ENCODE peak calls at places on chromosomes 3 and 15, in eight cellular contexts. C, K, U, O, H, D, X and V are unnamed samples.

GRCh38 chr15:71601038-71601869 is 209.1 kb upstream of the NR2E3 start:
- DNase-seq in C (no peak), K (no peak), U (no peak), O (no peak), H (no peak), D (no peak), X (no peak), V (no peak)

GRCh38 chr15:78933187-78934062 is 11.4 kb downstream of the CTSH start:
- DNase-seq in C (peak), K (no peak), U (no peak), O (no peak), H (no peak), D (no peak), X (no peak), V (no peak)

GRCh38 chr15:75904241-75904631 is 558 bp downstream of the FBXO22 start:
- DNase-seq in C (peak), K (peak), U (no peak), O (peak), H (peak), D (peak), X (peak), V (no peak)

GRCh38 chr3:102095383-102095782 is 246.1 kb downstream of the NFKBIZ start:
- DNase-seq in C (no peak), K (no peak), U (no peak), O (no peak), H (no peak), D (no peak), X (no peak), V (no peak)

GRCh38 chr3:13125092-13126015 is 52.1 kb upstream of the IQSEC1 start:
- DNase-seq in C (no peak), K (no peak), U (no peak), O (no peak), H (no peak), D (no peak), X (no peak), V (no peak)

GRCh38 chr15:98147415-98147814 is 186.9 kb downstream of the ARRDC4 start:
- DNase-seq in C (no peak), K (no peak), U (no peak), O (no peak), H (no peak), D (no peak), X (no peak), V (no peak)

GRCh38 chr15:44381223-44381622 is 46.2 kb upstream of the CTDSPL2 start:
- DNase-seq in C (no peak), K (no peak), U (no peak), O (no peak), H (no peak), D (no peak), X (no peak), V (no peak)

GRCh38 chr3:186107148-186108105 is 1.5 kb downstream of the ETV5 start:
- DNase-seq in C (peak), K (peak), U (peak), O (peak), H (peak), D (peak), X (peak), V (peak)

GRCh38 chr3:129276385-129276784 is 2.3 kb upstream of the HMCES start:
- DNase-seq in C (no peak), K (no peak), U (no peak), O (no peak), H (no peak), D (no peak), X (no peak), V (no peak)

GRCh38 chr15:92271179-92271578 is 122.5 kb upstream of the ST8SIA2 start:
- DNase-seq in C (no peak), K (no peak), U (no peak), O (no peak), H (no peak), D (no peak), X (no peak), V (no peak)

GRCh38 chr15:80605591-80606150 is 89.4 kb upstream of the ABHD17C start:
- DNase-seq in C (no peak), K (no peak), U (no peak), O (no peak), H (no peak), D (no peak), X (no peak), V (no peak)

GRCh38 chr15:76337739-76338554 is 1.4 kb downstream of the ISL2 start:
- DNase-seq in C (no peak), K (no peak), U (no peak), O (peak), H (no peak), D (peak), X (no peak), V (no peak)

GRCh38 chr15:72339777-72340177 is 19.8 kb upstream of the CELF6 start:
- DNase-seq in C (peak), K (peak), U (no peak), O (no peak), H (no peak), D (no peak), X (peak), V (peak)

GRCh38 chr15:37764733-37765191 is 169.7 kb upstream of the TMCO5A start:
- DNase-seq in C (peak), K (no peak), U (no peak), O (peak), H (no peak), D (peak), X (no peak), V (peak)

GRCh38 chr15:42456539-42456938 is 34.4 kb downstream of the ZNF106 start:
- DNase-seq in C (no peak), K (no peak), U (no peak), O (no peak), H (no peak), D (no peak), X (no peak), V (no peak)

GRCh38 chr3:72890166-72890925 is 2.5 kb downstream of the GXYLT2 start:
- DNase-seq in C (peak), K (no peak), U (no peak), O (no peak), H (no peak), D (no peak), X (no peak), V (no peak)

GRCh38 chr3:66021731-66022131 is 17.0 kb downstream of the MAGI1 start:
- DNase-seq in C (no peak), K (no peak), U (no peak), O (no peak), H (no peak), D (no peak), X (no peak), V (no peak)

GRCh38 chr3:115800489-115801080 is 177.3 kb downstream of the GAP43 start:
- DNase-seq in C (no peak), K (no peak), U (no peak), O (no peak), H (no peak), D (no peak), X (no peak), V (peak)

GRCh38 chr3:73805435-73805834 is 180.7 kb upstream of the PDZRN3 start:
- DNase-seq in C (no peak), K (no peak), U (peak), O (no peak), H (peak), D (no peak), X (no peak), V (no peak)

GRCh38 chr3:100047455-100048141 is 66.7 kb downstream of the FILIP1L start:
- DNase-seq in C (no peak), K (no peak), U (no peak), O (no peak), H (no peak), D (no peak), X (no peak), V (no peak)

GRCh38 chr3:194141415-194142155 is 5.6 kb downstream of the HES1 start:
- DNase-seq in C (peak), K (peak), U (peak), O (peak), H (peak), D (peak), X (peak), V (no peak)

GRCh38 chr3:29627136-29628117 is 346.6 kb downstream of the RBMS3 start:
- DNase-seq in C (no peak), K (no peak), U (no peak), O (no peak), H (no peak), D (no peak), X (no peak), V (no peak)

GRCh38 chr15:80202641-80203360 is 49.2 kb downstream of the CTXND1 start:
- DNase-seq in C (no peak), K (no peak), U (no peak), O (no peak), H (no peak), D (no peak), X (no peak), V (no peak)